ENCODE peak calls at places on chromosomes 11 and 22, in five cellular contexts. Y is aorta, D is left lung, S is SJSA1, P is tibial artery. Z is an unnamed sample. For H3K27me3, the result is how much of the 10 kb centered on the place peaks cover.

GRCh38 chr11:11424696-11425095 is 71.6 kb upstream of the CSNK2A3 start:
- DNase-seq in Y (no peak), D (no peak), S (no peak), P (no peak), Z (no peak)

GRCh38 chr22:27218521-27218920 is 561.1 kb downstream of the MIAT start:
- DNase-seq in Y (no peak), D (no peak), S (no peak), P (no peak), Z (no peak)

GRCh38 chr11:67382481-67383136 is 9.2 kb upstream of the RAD9A start:
- DNase-seq in Y (peak), D (peak), S (peak), P (peak), Z (peak)

GRCh38 chr11:66868726-66869291 is 11.9 kb downstream of the LRFN4 start:
- DNase-seq in Y (no peak), D (peak), S (peak), P (no peak), Z (peak)

GRCh38 chr22:43848366-43849171 is 13.7 kb downstream of the SULT4A1 start:
- DNase-seq in Y (peak), D (no peak), S (no peak), P (peak), Z (peak)

GRCh38 chr11:114308689-114309089 is 12.5 kb downstream of the NNMT start:
- DNase-seq in Y (no peak), D (no peak), S (no peak), P (peak), Z (no peak)

GRCh38 chr11:44031549-44031948 is 16.2 kb upstream of the ACCSL start:
- DNase-seq in Y (no peak), D (no peak), S (no peak), P (no peak), Z (no peak)

GRCh38 chr11:61747389-61748285 is 4.8 kb upstream of the MYRF start:
- DNase-seq in Y (peak), D (peak), S (peak), P (peak), Z (peak)

GRCh38 chr22:31613286-31613903 is 48.6 kb downstream of the PISD start:
- DNase-seq in Y (no peak), D (peak), S (no peak), P (no peak), Z (no peak)

GRCh38 chr11:77883775-77884174 is 62.8 kb downstream of the AAMDC start:
- DNase-seq in Y (no peak), D (no peak), S (no peak), P (no peak), Z (no peak)

GRCh38 chr22:41799486-41800347 is 762 bp upstream of the CCDC134 start:
- DNase-seq in Y (peak), D (peak), S (no peak), P (peak), Z (no peak)

GRCh38 chr11:78868563-78868962 is 293.9 kb upstream of the NARS2 start:
- DNase-seq in Y (no peak), D (no peak), S (no peak), P (no peak), Z (no peak)

GRCh38 chr11:69969890-69970784 is 108.0 kb upstream of the ANO1 start:
- DNase-seq in Y (no peak), D (no peak), S (no peak), P (no peak), Z (no peak)

GRCh38 chr11:12204506-12204905 is 94.1 kb downstream of the MICAL2 start:
- DNase-seq in Y (no peak), D (no peak), S (no peak), P (no peak), Z (no peak)

GRCh38 chr11:11243258-11243789 is 109.7 kb downstream of the CSNK2A3 start:
- DNase-seq in Y (peak), D (no peak), S (no peak), P (peak), Z (no peak)

GRCh38 chr22:19746726-19747125 is 13.9 kb upstream of the TBX1 start:
- DNase-seq in Y (no peak), D (no peak), S (no peak), P (no peak), Z (no peak)

GRCh38 chr11:10664005-10664404 is 29.6 kb downstream of the IRAG1 start:
- DNase-seq in Y (no peak), D (no peak), S (no peak), P (no peak), Z (no peak)

GRCh38 chr11:18669211-18669593 is 29.4 kb upstream of the TMEM86A start:
- DNase-seq in Y (no peak), D (no peak), S (no peak), P (no peak), Z (peak)

GRCh38 chr11:6637871-6638270 is 17.7 kb downstream of the DCHS1 start:
- DNase-seq in Y (no peak), D (no peak), S (no peak), P (peak), Z (no peak)

GRCh38 chr11:134052395-134052987 is 16.4 kb upstream of the JAM3 start:
- DNase-seq in Y (peak), D (no peak), S (peak), P (no peak), Z (no peak)

GRCh38 chr11:110433393-110434333 is 3.9 kb downstream of the FDX1 start:
- DNase-seq in Y (no peak), D (no peak), S (no peak), P (no peak), Z (no peak)

GRCh38 chr11:67404515-67405195 is 772 bp downstream of the TBC1D10C start:
- DNase-seq in Y (no peak), D (no peak), S (no peak), P (no peak), Z (no peak)

GRCh38 chr11:44979536-44980399 is 29.1 kb upstream of the TP53I11 start:
- DNase-seq in Y (peak), D (peak), S (no peak), P (no peak), Z (peak)

GRCh38 chr11:47394322-47395224 is 13.8 kb upstream of the SLC39A13 start:
- DNase-seq in Y (peak), D (peak), S (no peak), P (no peak), Z (no peak)

GRCh38 chr11:47577460-47578041 is 1.2 kb downstream of the KBTBD4 start:
- DNase-seq in Y (no peak), D (no peak), S (no peak), P (no peak), Z (no peak)

GRCh38 chr11:110712643-110713468 is 619 bp upstream of the ARHGAP20 start:
- DNase-seq in Y (peak), D (no peak), S (no peak), P (peak), Z (no peak)

GRCh38 chr11:2701230-2701629 is 1.4 kb upstream of the KCNQ1OT1 start:
- DNase-seq in Y (peak), D (no peak), S (no peak), P (peak), Z (no peak)

GRCh38 chr22:27135582-27135981 is 478.2 kb downstream of the MIAT start:
- DNase-seq in Y (no peak), D (no peak), S (peak), P (no peak), Z (no peak)

DNA sequence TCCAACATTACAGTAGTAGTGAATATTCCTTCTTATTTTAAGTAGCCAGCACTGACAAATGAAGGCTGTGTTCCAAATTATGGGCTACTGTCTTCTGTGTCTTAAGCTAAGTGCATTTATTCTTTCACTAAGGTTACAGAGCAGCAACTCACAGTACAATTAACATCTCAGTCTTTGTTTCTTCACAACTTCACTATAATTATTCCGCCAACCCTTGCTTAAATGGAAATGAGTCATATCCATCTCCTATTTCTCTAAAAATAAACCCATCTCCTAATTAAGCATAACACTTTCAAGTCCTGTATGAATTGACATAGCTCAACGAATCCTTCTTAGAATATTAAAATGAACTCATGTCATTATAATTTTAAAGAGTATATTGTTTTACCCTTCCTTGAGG is 6.7 kb downstream of the ETS1 start:
- DNase-seq in Y (no peak), D (no peak), S (no peak), P (no peak), Z (no peak)
- H3K4me3 ChIP-seq in Y (no peak), D (no peak), S (no peak), P (no peak), Z (no peak)

GRCh38 chr22:50014655-50015401 is 2.3 kb upstream of the IL17REL start:
- DNase-seq in Y (peak), D (peak), S (peak), P (no peak), Z (no peak)
- H3K27me3 ChIP-seq in Y (under half), D (half or more), S (half or more), P (under half), Z (under half)

GRCh38 chr22:17871726-17872458 is 97.6 kb upstream of the BID start:
- DNase-seq in Y (no peak), D (peak), S (no peak), P (no peak), Z (no peak)
- H3K4me3 ChIP-seq in Y (no peak), D (no peak), S (no peak), P (no peak), Z (no peak)

GRCh38 chr11:122439911-122440782 is 215.4 kb upstream of the UBASH3B start:
- DNase-seq in Y (peak), D (no peak), S (no peak), P (peak), Z (no peak)

GRCh38 chr11:122434786-122435185 is 220.7 kb upstream of the UBASH3B start:
- DNase-seq in Y (no peak), D (no peak), S (no peak), P (no peak), Z (no peak)

GRCh38 chr11:122440783-122441701 is 214.5 kb upstream of the UBASH3B start:
- DNase-seq in Y (peak), D (no peak), S (no peak), P (peak), Z (no peak)

GRCh38 chr11:122435540-122436187 is 219.9 kb upstream of the UBASH3B start:
- DNase-seq in Y (no peak), D (no peak), S (no peak), P (no peak), Z (no peak)

GRCh38 chr11:122436188-122436555 is 219.3 kb upstream of the UBASH3B start:
- DNase-seq in Y (no peak), D (no peak), S (no peak), P (no peak), Z (no peak)
- H3K27me3 ChIP-seq in Y (under half), D (under half), S (under half), P (under half), Z (under half)

GRCh38 chr11:64313491-64314145 is 3.7 kb downstream of the TRMT112 start:
- DNase-seq in Y (peak), D (peak), S (no peak), P (peak), Z (no peak)
- H3K4me3 ChIP-seq in Y (no peak), D (no peak), S (no peak), P (peak), Z (no peak)

DNA sequence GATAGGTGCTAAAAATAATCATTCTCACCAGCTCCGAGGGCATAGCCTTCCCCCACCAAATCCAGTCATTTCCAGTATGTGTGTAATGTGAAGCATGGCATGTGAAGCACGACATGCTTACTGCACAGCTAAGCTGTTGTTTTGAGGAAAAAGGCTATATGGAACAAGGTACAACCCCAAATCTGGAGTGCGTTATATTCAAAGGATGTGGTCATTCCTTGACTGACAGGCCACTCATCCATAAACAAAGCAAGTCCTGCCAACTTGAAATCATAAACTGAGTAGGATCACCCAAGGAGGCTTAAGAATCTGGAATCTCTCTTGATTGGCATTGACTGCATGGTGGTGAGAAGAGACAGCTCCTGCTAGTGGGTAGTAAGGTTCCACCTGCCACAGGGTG is 3.7 kb downstream of the MAP6 start:
- DNase-seq in Y (no peak), D (no peak), S (no peak), P (no peak), Z (no peak)
- H3K27me3 ChIP-seq in Y (under half), D (under half), S (under half), P (under half), Z (under half)